ENCODE peak calls at places on chromosomes 13 and 19, in four cellular contexts. R, F, G and D are unnamed samples.

GRCh38 chr13:91351980-91352379 is 4.5 kb downstream of the MIR17HG start:
- DNase-seq in R (no peak), F (no peak), G (no peak), D (no peak)

GRCh38 chr13:106534844-106535551 is 464 bp downstream of the EFNB2 start:
- DNase-seq in R (no peak), F (peak; percentile 67), G (no peak), D (peak; percentile 5)

GRCh38 chr13:43786766-43787517 is at the start of gene ENOX1:
- DNase-seq in R (no peak), F (peak; percentile 76), G (no peak), D (peak; percentile 83)

GRCh38 chr13:98350746-98351330 is 173.8 kb upstream of the RNF113B start:
- DNase-seq in R (no peak), F (no peak), G (no peak), D (no peak)

GRCh38 chr19:3964256-3965194 is 6.4 kb downstream of the DAPK3 start:
- DNase-seq in R (no peak), F (no peak), G (no peak), D (no peak)

GRCh38 chr19:768424-768823 is 17.5 kb downstream of the MISP start:
- DNase-seq in R (no peak), F (no peak), G (no peak), D (no peak)

GRCh38 chr19:45506991-45507863 is at the start of gene VASP:
- DNase-seq in R (peak; percentile 78), F (peak; percentile 73), G (peak; percentile 51), D (peak; percentile 69)

GRCh38 chr13:78875792-78876580 is 217.0 kb upstream of the OBI1 start:
- DNase-seq in R (no peak), F (no peak), G (no peak), D (no peak)

GRCh38 chr13:102035969-102036368 is 365.9 kb downstream of the FGF14 start:
- DNase-seq in R (no peak), F (no peak), G (peak; percentile 50), D (no peak)

GRCh38 chr13:100235311-100235901 is 146.5 kb downstream of the PCCA start:
- DNase-seq in R (no peak), F (peak; percentile 59), G (peak; percentile 57), D (no peak)

GRCh38 chr19:5742051-5742450 is 21.6 kb downstream of the CATSPERD start:
- DNase-seq in R (no peak), F (no peak), G (no peak), D (no peak)

GRCh38 chr13:33119886-33120543 is 103.8 kb downstream of the KL start:
- DNase-seq in R (no peak), F (no peak), G (no peak), D (no peak)